ENCODE peak calls at places on chromosome 13, in five cellular contexts. Y is activated CD8-positive, alpha-beta T cell treated with anti-CD3 and anti-CD28 coated beads for 36 hours; P is Calu3; E is IMR-90; Q is body of pancreas. K is an unnamed sample.
A peak's percentile ranks its signal among the peaks of the same experiment; 100 is the strongest.

GRCh38 chr13:59356607-59357006 is 807.1 kb downstream of the DIAPH3 start:
- DNase-seq in Y (no peak), P (no peak), E (peak; percentile 37), Q (peak; percentile 81), K (no peak)

GRCh38 chr13:62321139-62321538 is 905.5 kb upstream of the PCDH20 start:
- DNase-seq in Y (no peak), P (no peak), E (no peak), Q (no peak), K (no peak)

GRCh38 chr13:79349011-79349410 is 57.0 kb downstream of the RBM26 start:
- DNase-seq in Y (no peak), P (no peak), E (peak; percentile 13), Q (no peak), K (no peak)

GRCh38 chr13:110485604-110486003 is 75.9 kb downstream of the RAB20 start:
- DNase-seq in Y (no peak), P (no peak), E (no peak), Q (no peak), K (no peak)

GRCh38 chr13:111636271-111636670 is 315.8 kb downstream of the TEX29 start:
- DNase-seq in Y (no peak), P (no peak), E (no peak), Q (no peak), K (peak; percentile 51)

GRCh38 chr13:60170414-60170813 is 6.7 kb upstream of the DIAPH3 start:
- DNase-seq in Y (no peak), P (no peak), E (no peak), Q (no peak), K (no peak)

GRCh38 chr13:100526299-100527030 is 62.1 kb downstream of the GGACT start:
- DNase-seq in Y (no peak), P (no peak), E (no peak), Q (no peak), K (no peak)

GRCh38 chr13:62433660-62434059 is 1018.0 kb upstream of the PCDH20 start:
- DNase-seq in Y (no peak), P (no peak), E (no peak), Q (no peak), K (no peak)

GRCh38 chr13:106533940-106534843 is 1.3 kb downstream of the EFNB2 start:
- DNase-seq in Y (peak; percentile 24), P (peak; percentile 17), E (peak; percentile 63), Q (peak; percentile 42), K (peak; percentile 88)

GRCh38 chr13:65724261-65724660 is 1505.9 kb downstream of the PCDH9 start:
- DNase-seq in Y (no peak), P (no peak), E (peak; percentile 49), Q (no peak), K (no peak)

GRCh38 chr13:30148171-30148754 is 159.1 kb downstream of the KATNAL1 start:
- DNase-seq in Y (peak; percentile 45), P (no peak), E (no peak), Q (no peak), K (no peak)

GRCh38 chr13:30148791-30149190 is 158.6 kb downstream of the KATNAL1 start:
- DNase-seq in Y (peak; percentile 10), P (no peak), E (no peak), Q (no peak), K (no peak)

GRCh38 chr13:30151398-30151797 is 156.0 kb downstream of the KATNAL1 start:
- DNase-seq in Y (peak; percentile 15), P (no peak), E (no peak), Q (no peak), K (no peak)

GRCh38 chr13:30147380-30147779 is 160.0 kb downstream of the KATNAL1 start:
- DNase-seq in Y (no peak), P (no peak), E (no peak), Q (no peak), K (no peak)

DNA sequence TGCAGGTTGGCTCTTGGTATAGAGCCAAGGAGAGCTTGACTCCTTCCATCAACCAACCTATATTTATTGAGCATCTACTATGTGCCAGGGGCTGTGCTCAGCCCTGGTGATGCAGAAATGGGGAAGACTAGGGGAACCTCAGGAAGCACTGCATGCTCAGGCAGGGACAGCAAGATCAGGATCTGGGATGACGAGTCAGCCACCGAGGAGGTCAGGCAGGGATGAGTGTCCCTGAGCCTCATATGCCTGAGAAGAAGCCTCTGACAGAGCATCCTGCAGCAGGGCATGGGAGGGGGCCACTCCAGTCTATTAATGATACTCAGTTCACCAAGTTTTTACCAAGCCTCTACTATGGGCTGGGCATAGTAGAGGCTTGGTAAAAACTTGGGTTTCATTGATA is 158.1 kb downstream of the KATNAL1 start:
- DNase-seq in Y (no peak), P (no peak), E (no peak), Q (no peak), K (no peak)
- TF ChIP-seq CTCF in Y (no peak), P (no peak), E (no peak), Q (no peak), K (no peak)

GRCh38 chr13:94992277-94992989 is 280.1 kb upstream of the SOX21 start:
- DNase-seq in Y (no peak), P (no peak), E (no peak), Q (no peak), K (no peak)

GRCh38 chr13:94987081-94987480 is 274.7 kb upstream of the SOX21 start:
- DNase-seq in Y (no peak), P (no peak), E (no peak), Q (no peak), K (no peak)

GRCh38 chr13:94984974-94985373 is 272.6 kb upstream of the SOX21 start:
- DNase-seq in Y (no peak), P (no peak), E (no peak), Q (no peak), K (no peak)

GRCh38 chr13:94987869-94988268 is 275.5 kb upstream of the SOX21 start:
- DNase-seq in Y (no peak), P (no peak), E (no peak), Q (no peak), K (no peak)

GRCh38 chr13:94988654-94989053 is 276.3 kb upstream of the SOX21 start:
- DNase-seq in Y (no peak), P (no peak), E (no peak), Q (no peak), K (no peak)
- TF ChIP-seq CTCF in Y (no peak), P (no peak), E (no peak), Q (no peak), K (no peak)

GRCh38 chr13:33472446-33472845 is 186.9 kb upstream of the STARD13 start:
- DNase-seq in Y (no peak), P (no peak), E (no peak), Q (no peak), K (no peak)
- TF ChIP-seq CTCF in Y (no peak), P (no peak), E (no peak), Q (no peak), K (no peak)

GRCh38 chr13:102195566-102196462 is 206.0 kb downstream of the FGF14 start:
- DNase-seq in Y (no peak), P (no peak), E (peak; percentile 47), Q (no peak), K (no peak)

GRCh38 chr13:102191951-102192461 is 209.8 kb downstream of the FGF14 start:
- DNase-seq in Y (no peak), P (no peak), E (peak; percentile 62), Q (no peak), K (no peak)

GRCh38 chr13:102198418-102199322 is 203.2 kb downstream of the FGF14 start:
- DNase-seq in Y (no peak), P (no peak), E (peak; percentile 59), Q (no peak), K (no peak)

GRCh38 chr13:102197193-102197592 is 204.7 kb downstream of the FGF14 start:
- DNase-seq in Y (peak; percentile 3), P (peak; percentile 6), E (peak; percentile 8), Q (no peak), K (no peak)
- TF ChIP-seq CTCF in Y (no peak), P (no peak), E (peak; percentile 23), Q (no peak), K (peak; percentile 18)

DNA sequence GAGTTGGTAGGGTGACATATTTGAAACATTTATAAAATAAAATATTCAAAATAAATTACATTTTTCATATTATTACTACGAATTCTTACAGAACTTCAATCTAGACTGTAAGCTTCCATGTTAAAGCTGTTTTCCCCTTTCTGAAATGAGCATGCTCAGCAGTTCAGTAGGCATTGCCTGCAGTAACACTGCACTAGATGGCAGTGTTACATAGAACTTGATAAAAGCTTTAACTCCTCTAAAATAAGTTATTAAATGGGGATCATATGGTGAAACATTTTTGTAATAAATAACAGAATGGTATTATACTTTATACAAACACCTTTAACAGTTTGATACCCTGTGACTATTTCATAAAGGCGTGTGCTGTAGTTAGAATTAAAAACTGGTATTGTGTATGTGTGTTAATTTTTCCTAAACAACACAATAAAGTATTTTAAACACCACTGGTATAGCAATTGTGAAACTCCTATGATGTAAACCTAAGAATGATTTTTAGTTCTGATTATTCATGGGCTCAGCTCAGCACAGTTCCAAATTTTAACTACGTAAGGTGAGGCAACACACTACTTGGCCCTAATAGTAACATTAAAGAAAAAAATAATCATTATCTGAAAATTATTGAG is 11.6 kb upstream of the GPR18 start:
- DNase-seq in Y (peak; percentile 38), P (no peak), E (peak; percentile 78), Q (no peak), K (no peak)
- TF ChIP-seq CTCF in Y (peak; percentile 85), P (no peak), E (peak; percentile 93), Q (peak; percentile 41), K (peak; percentile 84)